ENCODE peak calls at places on chromosomes 1 and 21, in six cellular contexts. F is activated T-cell treated with anti-CD3 and anti-CD28 coated beads for 48 hours; X is skeletal muscle cell; C is AG08396; Y is foreskin fibroblast; A is activated CD4-positive, alpha-beta T cell treated with anti-CD3 and anti-CD28 coated beads, Interleukin-2, amount 50 U/mL, for 24 hours. S is an unnamed sample.

GRCh38 chr1:105138445-105138821 is 1388.7 kb downstream of the AMY1C start:
- DNase-seq in F (no peak), X (no peak), C (no peak), Y (no peak), A (no peak), S (no peak)

GRCh38 chr1:81407463-81407862 is 393.3 kb upstream of the ADGRL2 start:
- DNase-seq in F (no peak), X (no peak), C (no peak), Y (no peak), A (no peak), S (peak)

GRCh38 chr1:15933684-15934083 is 42.2 kb downstream of the ZBTB17 start:
- DNase-seq in F (no peak), X (no peak), C (no peak), Y (no peak), A (no peak), S (no peak)

GRCh38 chr1:24720152-24720551 is 25.1 kb upstream of the CLIC4 start:
- DNase-seq in F (no peak), X (no peak), C (peak), Y (peak), A (no peak), S (no peak)

GRCh38 chr1:3657578-3658230 is 5.4 kb downstream of the TP73 start:
- DNase-seq in F (no peak), X (no peak), C (no peak), Y (no peak), A (no peak), S (no peak)

GRCh38 chr1:53139911-53140310 is 2.5 kb downstream of the SLC1A7 start:
- DNase-seq in F (no peak), X (peak), C (no peak), Y (no peak), A (no peak), S (no peak)

GRCh38 chr1:89844860-89845259 is 24.0 kb downstream of the LRRC8D start:
- DNase-seq in F (no peak), X (no peak), C (no peak), Y (no peak), A (peak), S (no peak)

GRCh38 chr1:86356247-86356646 is 39.9 kb downstream of the ODF2L start:
- DNase-seq in F (no peak), X (no peak), C (no peak), Y (no peak), A (no peak), S (no peak)

GRCh38 chr1:34070201-34070836 is 94.7 kb downstream of the CSMD2 start:
- DNase-seq in F (no peak), X (no peak), C (no peak), Y (no peak), A (no peak), S (no peak)

GRCh38 chr21:15444118-15444960 is 285.4 kb upstream of the USP25 start:
- DNase-seq in F (no peak), X (no peak), C (no peak), Y (no peak), A (no peak), S (no peak)

GRCh38 chr1:215923129-215923824 is 356.2 kb downstream of the KCTD3 start:
- DNase-seq in F (no peak), X (no peak), C (peak), Y (no peak), A (no peak), S (no peak)

GRCh38 chr1:45876000-45876399 is 72.6 kb downstream of the MAST2 start:
- DNase-seq in F (no peak), X (no peak), C (no peak), Y (no peak), A (no peak), S (peak)

GRCh38 chr1:115062542-115063004 is 26.7 kb downstream of the TSPAN2 start:
- DNase-seq in F (peak), X (no peak), C (no peak), Y (no peak), A (peak), S (no peak)

GRCh38 chr1:45622891-45623394 is 911 bp downstream of the CCDC17 start:
- DNase-seq in F (no peak), X (no peak), C (peak), Y (no peak), A (no peak), S (no peak)

GRCh38 chr1:109290998-109291397 is 8.1 kb upstream of the PSRC1 start:
- DNase-seq in F (no peak), X (no peak), C (no peak), Y (no peak), A (no peak), S (no peak)

GRCh38 chr1:227318003-227318851 is at the start of gene CDC42BPA:
- DNase-seq in F (peak), X (peak), C (peak), Y (peak), A (peak), S (peak)

GRCh38 chr1:100359139-100359538 is 6.8 kb downstream of the CDC14A start:
- DNase-seq in F (no peak), X (no peak), C (no peak), Y (no peak), A (no peak), S (no peak)

GRCh38 chr1:207911983-207912760 is 1.2 kb upstream of the CD34 start:
- DNase-seq in F (no peak), X (no peak), C (no peak), Y (no peak), A (no peak), S (no peak)

GRCh38 chr1:65079941-65080340 is 68.1 kb upstream of the AK4 start:
- DNase-seq in F (no peak), X (no peak), C (no peak), Y (peak), A (no peak), S (no peak)

GRCh38 chr1:998905-999796 is 746 bp downstream of the HES4 start:
- DNase-seq in F (no peak), X (no peak), C (peak), Y (no peak), A (no peak), S (peak)

GRCh38 chr1:169113613-169114119 is 7.2 kb downstream of the ATP1B1 start:
- DNase-seq in F (no peak), X (peak), C (peak), Y (peak), A (no peak), S (no peak)

GRCh38 chr1:9251501-9251900 is 16.9 kb downstream of the H6PD start:
- DNase-seq in F (no peak), X (no peak), C (no peak), Y (no peak), A (no peak), S (no peak)

GRCh38 chr1:42221952-42222606 is 57.5 kb upstream of the GUCA2A start:
- DNase-seq in F (no peak), X (no peak), C (peak), Y (no peak), A (no peak), S (no peak)

GRCh38 chr1:23100074-23100748 is 68.4 kb downstream of the LUZP1 start:
- DNase-seq in F (peak), X (peak), C (peak), Y (peak), A (no peak), S (no peak)

GRCh38 chr21:17536381-17536780 is 23.5 kb downstream of the CXADR start:
- DNase-seq in F (no peak), X (no peak), C (no peak), Y (no peak), A (no peak), S (no peak)

S was measured in NCI-H748 treated with DMSO at 0.1 percent for 48 hours.